ENCODE peak calls at places on chromosomes 12 and 14, in ten cellular contexts. One of them, this sample, is unnamed.

GRCh38 chr12:59119676-59120075 is 199.4 kb upstream of the LRIG3 start:
- DNase-seq in CD8-positive, alpha-beta memory T cell: no peak
- DNase-seq in GM23248: peak; percentile 78
- DNase-seq in endodermal cell: no peak
- DNase-seq in AG09309: no peak
- DNase-seq in CD8-positive, alpha-beta T cell: no peak
- DNase-seq in effector memory CD4-positive, alpha-beta T cell: no peak
- DNase-seq in GM06990: no peak
- DNase-seq in heart right ventricle: no peak
- DNase-seq in cardiac fibroblast: peak; percentile 68
- DNase-seq in this sample: no peak

GRCh38 chr14:31745741-31746140 is 184.5 kb downstream of the NUBPL start:
- DNase-seq in cardiac fibroblast: no peak
- DNase-seq in GM23248: no peak
- DNase-seq in heart right ventricle: no peak
- DNase-seq in CD8-positive, alpha-beta T cell: no peak
- DNase-seq in GM06990: no peak
- DNase-seq in effector memory CD4-positive, alpha-beta T cell: no peak
- DNase-seq in endodermal cell: peak; percentile 38
- DNase-seq in AG09309: no peak
- DNase-seq in CD8-positive, alpha-beta memory T cell: no peak
- DNase-seq in this sample: no peak

GRCh38 chr12:13436182-13436581 is 239.7 kb downstream of the EMP1 start:
- DNase-seq in AG09309: no peak
- DNase-seq in heart right ventricle: no peak
- DNase-seq in endodermal cell: no peak
- DNase-seq in GM23248: no peak
- DNase-seq in CD8-positive, alpha-beta T cell: no peak
- DNase-seq in CD8-positive, alpha-beta memory T cell: no peak
- DNase-seq in GM06990: no peak
- DNase-seq in effector memory CD4-positive, alpha-beta T cell: no peak
- DNase-seq in cardiac fibroblast: no peak
- DNase-seq in this sample: no peak

GRCh38 chr12:75877588-75878381 is 153.8 kb downstream of the PHLDA1 start:
- DNase-seq in GM23248: peak; percentile 7
- DNase-seq in cardiac fibroblast: peak; percentile 58
- DNase-seq in GM06990: no peak
- DNase-seq in CD8-positive, alpha-beta memory T cell: no peak
- DNase-seq in AG09309: no peak
- DNase-seq in heart right ventricle: no peak
- DNase-seq in CD8-positive, alpha-beta T cell: no peak
- DNase-seq in endodermal cell: no peak
- DNase-seq in effector memory CD4-positive, alpha-beta T cell: no peak
- DNase-seq in this sample: no peak

GRCh38 chr12:95739561-95740313 is 50.8 kb downstream of the NTN4 start:
- DNase-seq in CD8-positive, alpha-beta memory T cell: no peak
- DNase-seq in AG09309: no peak
- DNase-seq in effector memory CD4-positive, alpha-beta T cell: no peak
- DNase-seq in CD8-positive, alpha-beta T cell: no peak
- DNase-seq in endodermal cell: no peak
- DNase-seq in GM23248: no peak
- DNase-seq in GM06990: no peak
- DNase-seq in heart right ventricle: peak; percentile 71
- DNase-seq in cardiac fibroblast: no peak
- DNase-seq in this sample: no peak

GRCh38 chr14:67622675-67623074 is 3.0 kb downstream of the ARG2 start:
- DNase-seq in effector memory CD4-positive, alpha-beta T cell: no peak
- DNase-seq in endodermal cell: peak; percentile 78
- DNase-seq in GM06990: no peak
- DNase-seq in GM23248: peak; percentile 91
- DNase-seq in CD8-positive, alpha-beta T cell: no peak
- DNase-seq in heart right ventricle: peak; percentile 23
- DNase-seq in AG09309: peak; percentile 50
- DNase-seq in cardiac fibroblast: peak; percentile 90
- DNase-seq in CD8-positive, alpha-beta memory T cell: no peak
- DNase-seq in this sample: peak; percentile 35

GRCh38 chr14:35088514-35088913 is 33.3 kb downstream of the PPP2R3C start:
- DNase-seq in GM06990: no peak
- DNase-seq in GM23248: no peak
- DNase-seq in CD8-positive, alpha-beta memory T cell: no peak
- DNase-seq in heart right ventricle: no peak
- DNase-seq in AG09309: no peak
- DNase-seq in CD8-positive, alpha-beta T cell: no peak
- DNase-seq in cardiac fibroblast: no peak
- DNase-seq in endodermal cell: no peak
- DNase-seq in effector memory CD4-positive, alpha-beta T cell: no peak
- DNase-seq in this sample: no peak

GRCh38 chr14:99768381-99768780 is 24.8 kb upstream of the EML1 start:
- DNase-seq in heart right ventricle: no peak
- DNase-seq in CD8-positive, alpha-beta T cell: no peak
- DNase-seq in CD8-positive, alpha-beta memory T cell: no peak
- DNase-seq in GM23248: peak; percentile 65
- DNase-seq in GM06990: no peak
- DNase-seq in AG09309: no peak
- DNase-seq in cardiac fibroblast: no peak
- DNase-seq in effector memory CD4-positive, alpha-beta T cell: no peak
- DNase-seq in endodermal cell: peak; percentile 55
- DNase-seq in this sample: no peak

GRCh38 chr12:24307716-24308335 is 358.4 kb upstream of the SOX5 start:
- DNase-seq in endodermal cell: no peak
- DNase-seq in cardiac fibroblast: no peak
- DNase-seq in GM23248: no peak
- DNase-seq in CD8-positive, alpha-beta T cell: no peak
- DNase-seq in heart right ventricle: no peak
- DNase-seq in CD8-positive, alpha-beta memory T cell: no peak
- DNase-seq in AG09309: no peak
- DNase-seq in effector memory CD4-positive, alpha-beta T cell: no peak
- DNase-seq in GM06990: no peak
- DNase-seq in this sample: no peak

GRCh38 chr14:32507029-32507984 is 178.2 kb downstream of the AKAP6 start:
- DNase-seq in cardiac fibroblast: peak; percentile 64
- DNase-seq in endodermal cell: no peak
- DNase-seq in CD8-positive, alpha-beta memory T cell: no peak
- DNase-seq in GM23248: peak; percentile 93
- DNase-seq in CD8-positive, alpha-beta T cell: no peak
- DNase-seq in effector memory CD4-positive, alpha-beta T cell: no peak
- DNase-seq in heart right ventricle: no peak
- DNase-seq in AG09309: peak; percentile 81
- DNase-seq in GM06990: no peak
- DNase-seq in this sample: peak; percentile 46

GRCh38 chr14:99481745-99482099 is 513 bp downstream of the CCNK start:
- DNase-seq in AG09309: no peak
- DNase-seq in CD8-positive, alpha-beta memory T cell: no peak
- DNase-seq in cardiac fibroblast: peak; percentile 43
- DNase-seq in GM06990: no peak
- DNase-seq in GM23248: peak; percentile 81
- DNase-seq in endodermal cell: no peak
- DNase-seq in CD8-positive, alpha-beta T cell: peak; percentile 20
- DNase-seq in effector memory CD4-positive, alpha-beta T cell: no peak
- DNase-seq in heart right ventricle: no peak
- DNase-seq in this sample: no peak

GRCh38 chr14:79056879-79057278 is 886.7 kb downstream of the NRXN3 start:
- DNase-seq in heart right ventricle: no peak
- DNase-seq in cardiac fibroblast: peak; percentile 3
- DNase-seq in effector memory CD4-positive, alpha-beta T cell: no peak
- DNase-seq in CD8-positive, alpha-beta memory T cell: no peak
- DNase-seq in CD8-positive, alpha-beta T cell: no peak
- DNase-seq in GM23248: peak; percentile 22
- DNase-seq in AG09309: no peak
- DNase-seq in GM06990: no peak
- DNase-seq in endodermal cell: no peak
- DNase-seq in this sample: no peak

GRCh38 chr12:121217066-121217465 is 7.1 kb downstream of the P2RX4 start:
- DNase-seq in heart right ventricle: no peak
- DNase-seq in cardiac fibroblast: no peak
- DNase-seq in GM23248: no peak
- DNase-seq in AG09309: no peak
- DNase-seq in endodermal cell: no peak
- DNase-seq in effector memory CD4-positive, alpha-beta T cell: no peak
- DNase-seq in GM06990: no peak
- DNase-seq in CD8-positive, alpha-beta memory T cell: no peak
- DNase-seq in CD8-positive, alpha-beta T cell: no peak
- DNase-seq in this sample: no peak

GRCh38 chr12:121216102-121216501 is 6.2 kb downstream of the P2RX4 start:
- DNase-seq in GM23248: no peak
- DNase-seq in cardiac fibroblast: no peak
- DNase-seq in endodermal cell: no peak
- DNase-seq in GM06990: no peak
- DNase-seq in heart right ventricle: no peak
- DNase-seq in AG09309: no peak
- DNase-seq in CD8-positive, alpha-beta memory T cell: no peak
- DNase-seq in effector memory CD4-positive, alpha-beta T cell: no peak
- DNase-seq in CD8-positive, alpha-beta T cell: no peak
- DNase-seq in this sample: no peak

GRCh38 chr12:121214855-121215745 is 5.2 kb downstream of the P2RX4 start:
- DNase-seq in endodermal cell: no peak
- DNase-seq in CD8-positive, alpha-beta memory T cell: no peak
- DNase-seq in effector memory CD4-positive, alpha-beta T cell: no peak
- DNase-seq in AG09309: peak; percentile 79
- DNase-seq in CD8-positive, alpha-beta T cell: no peak
- DNase-seq in GM06990: no peak
- DNase-seq in heart right ventricle: no peak
- DNase-seq in cardiac fibroblast: peak; percentile 86
- DNase-seq in GM23248: peak; percentile 97
- DNase-seq in this sample: peak; percentile 85

GRCh38 chr12:121212875-121213274 is 2.9 kb downstream of the P2RX4 start:
- DNase-seq in CD8-positive, alpha-beta T cell: no peak
- DNase-seq in effector memory CD4-positive, alpha-beta T cell: no peak
- DNase-seq in GM06990: no peak
- DNase-seq in cardiac fibroblast: no peak
- DNase-seq in GM23248: no peak
- DNase-seq in heart right ventricle: no peak
- DNase-seq in CD8-positive, alpha-beta memory T cell: no peak
- DNase-seq in AG09309: no peak
- DNase-seq in endodermal cell: no peak
- DNase-seq in this sample: no peak

DNA sequence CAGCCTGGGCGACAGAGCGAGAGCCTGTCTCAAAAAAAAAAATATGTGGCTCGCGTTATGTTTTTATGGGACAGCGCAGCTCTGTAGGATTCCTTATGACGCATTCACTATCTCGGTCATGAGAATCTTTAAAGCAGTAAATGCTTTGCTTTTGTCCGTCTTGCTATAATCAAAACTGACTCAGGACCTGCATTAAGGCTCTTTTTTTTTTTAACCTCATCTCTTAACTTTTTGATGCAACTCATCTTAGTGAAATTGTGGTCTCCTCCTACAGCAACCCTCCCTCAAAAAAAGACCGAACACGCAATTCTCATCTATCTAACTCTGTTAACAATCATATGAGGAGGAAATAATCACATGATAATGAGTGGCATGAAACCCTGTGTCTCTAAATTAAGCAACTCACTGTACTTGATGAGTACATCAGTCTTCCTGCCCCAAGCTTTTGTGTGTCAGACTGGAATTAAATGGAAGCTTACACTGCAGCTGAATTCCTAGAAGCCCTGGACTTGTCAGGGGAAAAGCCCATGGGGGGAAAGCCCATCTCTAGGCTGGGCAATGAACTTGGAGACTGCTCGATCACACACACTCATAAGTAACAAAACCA is 4.3 kb downstream of the P2RX4 start:
- DNase-seq in GM06990: no peak
- DNase-seq in GM23248: peak; percentile 79
- DNase-seq in cardiac fibroblast: peak; percentile 78
- DNase-seq in effector memory CD4-positive, alpha-beta T cell: peak; percentile 31
- DNase-seq in CD8-positive, alpha-beta memory T cell: no peak
- DNase-seq in CD8-positive, alpha-beta T cell: no peak
- DNase-seq in endodermal cell: no peak
- DNase-seq in heart right ventricle: no peak
- DNase-seq in AG09309: peak; percentile 45
- DNase-seq in this sample: no peak
- H3K4me3 ChIP-seq in GM06990: no peak overlapping the region
- H3K4me3 ChIP-seq in GM23248: no peak overlapping the region
- H3K4me3 ChIP-seq in cardiac fibroblast: no peak overlapping the region
- H3K4me3 ChIP-seq in effector memory CD4-positive, alpha-beta T cell: no peak overlapping the region
- H3K4me3 ChIP-seq in CD8-positive, alpha-beta memory T cell: no peak overlapping the region
- H3K4me3 ChIP-seq in CD8-positive, alpha-beta T cell: no peak overlapping the region
- H3K4me3 ChIP-seq in endodermal cell: no peak overlapping the region
- H3K4me3 ChIP-seq in heart right ventricle: no peak overlapping the region
- H3K4me3 ChIP-seq in AG09309: no peak overlapping the region
- H3K4me3 ChIP-seq in this sample: no peak overlapping the region

GRCh38 chr12:111993290-111994150 is 19.4 kb downstream of the TMEM116 start:
- DNase-seq in GM06990: peak; percentile 42
- DNase-seq in cardiac fibroblast: no peak
- DNase-seq in AG09309: no peak
- DNase-seq in effector memory CD4-positive, alpha-beta T cell: no peak
- DNase-seq in heart right ventricle: no peak
- DNase-seq in endodermal cell: no peak
- DNase-seq in GM23248: no peak
- DNase-seq in CD8-positive, alpha-beta T cell: peak; percentile 30
- DNase-seq in CD8-positive, alpha-beta memory T cell: peak; percentile 74
- DNase-seq in this sample: no peak
- H3K4me3 ChIP-seq in GM06990: no peak overlapping the region
- H3K4me3 ChIP-seq in cardiac fibroblast: no peak overlapping the region
- H3K4me3 ChIP-seq in AG09309: no peak overlapping the region
- H3K4me3 ChIP-seq in effector memory CD4-positive, alpha-beta T cell: peak overlapping the region; percentile 47
- H3K4me3 ChIP-seq in heart right ventricle: no peak overlapping the region
- H3K4me3 ChIP-seq in endodermal cell: no peak overlapping the region
- H3K4me3 ChIP-seq in GM23248: no peak overlapping the region
- H3K4me3 ChIP-seq in CD8-positive, alpha-beta T cell: peak overlapping the region; percentile 53
- H3K4me3 ChIP-seq in CD8-positive, alpha-beta memory T cell: peak overlapping the region; percentile 56
- H3K4me3 ChIP-seq in this sample: no peak overlapping the region

GRCh38 chr12:64293654-64294364 is 71.7 kb upstream of the KICS2 start:
- DNase-seq in cardiac fibroblast: no peak
- DNase-seq in CD8-positive, alpha-beta memory T cell: no peak
- DNase-seq in endodermal cell: no peak
- DNase-seq in CD8-positive, alpha-beta T cell: no peak
- DNase-seq in GM06990: peak; percentile 4
- DNase-seq in effector memory CD4-positive, alpha-beta T cell: no peak
- DNase-seq in heart right ventricle: no peak
- DNase-seq in GM23248: no peak
- DNase-seq in AG09309: no peak
- DNase-seq in this sample: no peak
- H3K4me3 ChIP-seq in cardiac fibroblast: no peak overlapping the region
- H3K4me3 ChIP-seq in CD8-positive, alpha-beta memory T cell: no peak overlapping the region
- H3K4me3 ChIP-seq in endodermal cell: no peak overlapping the region
- H3K4me3 ChIP-seq in CD8-positive, alpha-beta T cell: no peak overlapping the region
- H3K4me3 ChIP-seq in GM06990: no peak overlapping the region
- H3K4me3 ChIP-seq in effector memory CD4-positive, alpha-beta T cell: no peak overlapping the region
- H3K4me3 ChIP-seq in heart right ventricle: no peak overlapping the region
- H3K4me3 ChIP-seq in GM23248: no peak overlapping the region
- H3K4me3 ChIP-seq in AG09309: no peak overlapping the region
- H3K4me3 ChIP-seq in this sample: no peak overlapping the region

GRCh38 chr12:34126239-34126641 is 103.9 kb downstream of the ALG10 start:
- DNase-seq in CD8-positive, alpha-beta T cell: no peak
- DNase-seq in GM06990: no peak
- DNase-seq in CD8-positive, alpha-beta memory T cell: peak; percentile 12
- DNase-seq in GM23248: peak; percentile 9
- DNase-seq in heart right ventricle: no peak
- DNase-seq in effector memory CD4-positive, alpha-beta T cell: no peak
- DNase-seq in endodermal cell: no peak
- DNase-seq in cardiac fibroblast: no peak
- DNase-seq in AG09309: no peak
- DNase-seq in this sample: no peak
- H3K4me3 ChIP-seq in CD8-positive, alpha-beta T cell: peak overlapping the region; percentile 7
- H3K4me3 ChIP-seq in GM06990: peak overlapping the region; percentile 15
- H3K4me3 ChIP-seq in CD8-positive, alpha-beta memory T cell: peak overlapping the region; percentile 46
- H3K4me3 ChIP-seq in GM23248: peak overlapping the region; percentile 29
- H3K4me3 ChIP-seq in heart right ventricle: peak overlapping the region; percentile 31
- H3K4me3 ChIP-seq in effector memory CD4-positive, alpha-beta T cell: peak overlapping the region; percentile 51
- H3K4me3 ChIP-seq in endodermal cell: no peak overlapping the region
- H3K4me3 ChIP-seq in cardiac fibroblast: no peak overlapping the region
- H3K4me3 ChIP-seq in AG09309: peak overlapping the region; percentile 25
- H3K4me3 ChIP-seq in this sample: no peak overlapping the region

GRCh38 chr12:53986686-53987180 is 1.8 kb downstream of the HOXC10 start:
- DNase-seq in heart right ventricle: no peak
- DNase-seq in endodermal cell: no peak
- DNase-seq in CD8-positive, alpha-beta T cell: no peak
- DNase-seq in AG09309: no peak
- DNase-seq in CD8-positive, alpha-beta memory T cell: no peak
- DNase-seq in effector memory CD4-positive, alpha-beta T cell: no peak
- DNase-seq in GM06990: no peak
- DNase-seq in cardiac fibroblast: no peak
- DNase-seq in GM23248: no peak
- DNase-seq in this sample: no peak
- H3K4me3 ChIP-seq in heart right ventricle: no peak overlapping the region
- H3K4me3 ChIP-seq in endodermal cell: no peak overlapping the region
- H3K4me3 ChIP-seq in CD8-positive, alpha-beta T cell: no peak overlapping the region
- H3K4me3 ChIP-seq in AG09309: peak overlapping the region; percentile 64
- H3K4me3 ChIP-seq in CD8-positive, alpha-beta memory T cell: no peak overlapping the region
- H3K4me3 ChIP-seq in effector memory CD4-positive, alpha-beta T cell: no peak overlapping the region
- H3K4me3 ChIP-seq in GM06990: no peak overlapping the region
- H3K4me3 ChIP-seq in cardiac fibroblast: no peak overlapping the region
- H3K4me3 ChIP-seq in GM23248: no peak overlapping the region
- H3K4me3 ChIP-seq in this sample: peak overlapping the region; percentile 60